ENCODE peak calls at places on chromosome 15, in ten cellular contexts. I is iPS DF 19.7; C is MCF 10A; X is nephron progenitor cell; J is activated T-cell treated with anti-CD3 and anti-CD28 coated beads for 1 hour; O is naive thymus-derived CD8-positive, alpha-beta T cell; Q is HL-60; L is kidney tubule cell; T is left cardiac atrium; F is NCI-H1417. Y is an unnamed sample.
A peak's percentile ranks its signal among the peaks of the same experiment; 100 is the strongest.

GRCh38 chr15:60649845-60650548 is 171.1 kb upstream of the ICE2 start:
- DNase-seq in X (no peak), T (no peak), O (peak; percentile 78), J (no peak), C (no peak), I (no peak), F (no peak), L (peak; percentile 66), Q (no peak), Y (no peak)

GRCh38 chr15:85622432-85622831 is 172.3 kb downstream of the KLHL25 start:
- DNase-seq in T (no peak), X (no peak), C (no peak), F (no peak), Q (no peak), J (no peak), O (no peak), I (no peak), L (no peak), Y (no peak)

GRCh38 chr15:84034831-84035753 is 200.5 kb upstream of the GOLGA6L4 start:
- DNase-seq in O (no peak), I (no peak), F (peak; percentile 21), X (no peak), C (peak; percentile 55), J (no peak), T (no peak), L (peak; percentile 43), Q (no peak), Y (no peak)

GRCh38 chr15:24683736-24684135 is 8.2 kb downstream of the NPAP1 start:
- DNase-seq in C (no peak), X (no peak), T (no peak), Q (no peak), J (no peak), F (no peak), L (no peak), I (no peak), O (no peak), Y (no peak)

GRCh38 chr15:47394410-47394809 is 322.9 kb upstream of the SEMA6D start:
- DNase-seq in C (no peak), J (no peak), L (no peak), Q (no peak), F (no peak), I (no peak), X (no peak), O (no peak), T (no peak), Y (no peak)

GRCh38 chr15:87144775-87145174 is 1065.1 kb downstream of the AGBL1 start:
- DNase-seq in I (no peak), J (no peak), L (no peak), T (no peak), O (no peak), C (peak; percentile 3), Q (no peak), F (peak; percentile 8), X (no peak), Y (no peak)

GRCh38 chr15:37122703-37123102 is 22.4 kb upstream of the MEIS2 start:
- DNase-seq in J (no peak), F (no peak), O (no peak), L (no peak), I (no peak), C (peak; percentile 14), T (peak; percentile 25), X (no peak), Q (no peak), Y (no peak)

GRCh38 chr15:44763187-44763586 is 26.9 kb downstream of the TRIM69 start:
- DNase-seq in Q (no peak), X (no peak), I (no peak), F (no peak), T (no peak), C (no peak), L (no peak), J (no peak), O (no peak), Y (no peak)

GRCh38 chr15:40006646-40007045 is 32.3 kb downstream of the SRP14 start:
- DNase-seq in L (no peak), X (no peak), J (no peak), I (no peak), Q (no peak), C (no peak), T (no peak), F (no peak), O (no peak), Y (no peak)

GRCh38 chr15:33476908-33477307 is 166.1 kb downstream of the RYR3 start:
- DNase-seq in J (no peak), X (no peak), T (no peak), F (no peak), Q (no peak), L (no peak), O (no peak), C (no peak), I (no peak), Y (no peak)

GRCh38 chr15:35003928-35004327 is 15.8 kb upstream of the ZNF770 start:
- DNase-seq in I (no peak), T (no peak), X (no peak), L (no peak), Q (no peak), C (no peak), J (no peak), F (no peak), O (no peak), Y (no peak)

GRCh38 chr15:40325700-40326099 is 2.2 kb downstream of the INAFM2 start:
- DNase-seq in C (no peak), T (no peak), L (no peak), O (no peak), X (no peak), J (no peak), F (no peak), Q (no peak), I (no peak), Y (no peak)

GRCh38 chr15:52651868-52652267 is 27.3 kb downstream of the ATOSA start:
- DNase-seq in Q (no peak), J (no peak), T (peak; percentile 64), C (peak; percentile 90), O (peak; percentile 23), I (peak; percentile 42), F (peak; percentile 46), L (peak; percentile 86), X (peak; percentile 36), Y (no peak)

Y was measured in CD14-positive monocyte.